ENCODE peak calls at places on chromosomes 12 and 14, in six cellular contexts. One of them, this sample, is unnamed.

GRCh38 chr14:99853206-99853605 is 60.0 kb downstream of the EML1 start:
- DNase-seq in heart left ventricle: peak; percentile 56
- DNase-seq in HepG2: no peak
- DNase-seq in lower leg skin: no peak
- DNase-seq in ovary: no peak
- DNase-seq in transverse colon: no peak
- DNase-seq in this sample: no peak

GRCh38 chr12:92503977-92504966 is 198.5 kb upstream of the PLEKHG7 start:
- DNase-seq in transverse colon: peak; percentile 25
- DNase-seq in lower leg skin: no peak
- DNase-seq in ovary: peak; percentile 37
- DNase-seq in HepG2: peak; percentile 45
- DNase-seq in heart left ventricle: peak; percentile 68
- DNase-seq in this sample: no peak

GRCh38 chr14:78010688-78011087 is 159.5 kb upstream of the NRXN3 start:
- DNase-seq in heart left ventricle: no peak
- DNase-seq in HepG2: no peak
- DNase-seq in ovary: no peak
- DNase-seq in transverse colon: no peak
- DNase-seq in lower leg skin: no peak
- DNase-seq in this sample: no peak

GRCh38 chr12:132395908-132396305 is 66.5 kb upstream of the GALNT9 start:
- DNase-seq in HepG2: no peak
- DNase-seq in heart left ventricle: no peak
- DNase-seq in lower leg skin: peak; percentile 84
- DNase-seq in transverse colon: no peak
- DNase-seq in ovary: peak; percentile 6
- DNase-seq in this sample: no peak

GRCh38 chr12:94942663-94943062 is 60.8 kb downstream of the NDUFA12 start:
- DNase-seq in lower leg skin: no peak
- DNase-seq in transverse colon: no peak
- DNase-seq in HepG2: no peak
- DNase-seq in heart left ventricle: no peak
- DNase-seq in ovary: no peak
- DNase-seq in this sample: no peak

GRCh38 chr14:99667821-99668220 is 16.3 kb upstream of the CYP46A1 start:
- DNase-seq in lower leg skin: no peak
- DNase-seq in heart left ventricle: no peak
- DNase-seq in transverse colon: no peak
- DNase-seq in HepG2: no peak
- DNase-seq in ovary: no peak
- DNase-seq in this sample: no peak

GRCh38 chr12:54882074-54882473 is 27.8 kb downstream of the MUCL1 start:
- DNase-seq in heart left ventricle: no peak
- DNase-seq in HepG2: no peak
- DNase-seq in ovary: no peak
- DNase-seq in lower leg skin: no peak
- DNase-seq in transverse colon: no peak
- DNase-seq in this sample: no peak

GRCh38 chr12:63779498-63780481 is at the start of gene RXYLT1:
- DNase-seq in HepG2: peak; percentile 48
- DNase-seq in transverse colon: peak; percentile 90
- DNase-seq in heart left ventricle: peak; percentile 89
- DNase-seq in lower leg skin: peak; percentile 96
- DNase-seq in ovary: peak; percentile 87
- DNase-seq in this sample: peak; percentile 88

GRCh38 chr12:63916561-63917476 is 72.3 kb downstream of the SRGAP1 start:
- DNase-seq in heart left ventricle: no peak
- DNase-seq in lower leg skin: no peak
- DNase-seq in ovary: no peak
- DNase-seq in HepG2: no peak
- DNase-seq in transverse colon: no peak
- DNase-seq in this sample: no peak

GRCh38 chr12:31929140-31929526 is 30.1 kb upstream of the RESF1 start:
- DNase-seq in transverse colon: no peak
- DNase-seq in heart left ventricle: no peak
- DNase-seq in lower leg skin: no peak
- DNase-seq in ovary: no peak
- DNase-seq in HepG2: no peak
- DNase-seq in this sample: no peak

GRCh38 chr12:50659690-50660424 is 104.0 kb upstream of the ATF1 start:
- DNase-seq in heart left ventricle: no peak
- DNase-seq in transverse colon: peak; percentile 19
- DNase-seq in HepG2: no peak
- DNase-seq in lower leg skin: no peak
- DNase-seq in ovary: no peak
- DNase-seq in this sample: no peak

GRCh38 chr12:105507311-105508035 is 177.0 kb downstream of the C12orf75 start:
- DNase-seq in HepG2: no peak
- DNase-seq in ovary: no peak
- DNase-seq in heart left ventricle: no peak
- DNase-seq in lower leg skin: no peak
- DNase-seq in transverse colon: no peak
- DNase-seq in this sample: no peak

GRCh38 chr12:121400332-121401139 is 618 bp downstream of the RNF34 start:
- DNase-seq in transverse colon: peak; percentile 52
- DNase-seq in ovary: no peak
- DNase-seq in heart left ventricle: peak; percentile 45
- DNase-seq in HepG2: peak; percentile 43
- DNase-seq in lower leg skin: peak; percentile 87
- DNase-seq in this sample: peak; percentile 69

DNA sequence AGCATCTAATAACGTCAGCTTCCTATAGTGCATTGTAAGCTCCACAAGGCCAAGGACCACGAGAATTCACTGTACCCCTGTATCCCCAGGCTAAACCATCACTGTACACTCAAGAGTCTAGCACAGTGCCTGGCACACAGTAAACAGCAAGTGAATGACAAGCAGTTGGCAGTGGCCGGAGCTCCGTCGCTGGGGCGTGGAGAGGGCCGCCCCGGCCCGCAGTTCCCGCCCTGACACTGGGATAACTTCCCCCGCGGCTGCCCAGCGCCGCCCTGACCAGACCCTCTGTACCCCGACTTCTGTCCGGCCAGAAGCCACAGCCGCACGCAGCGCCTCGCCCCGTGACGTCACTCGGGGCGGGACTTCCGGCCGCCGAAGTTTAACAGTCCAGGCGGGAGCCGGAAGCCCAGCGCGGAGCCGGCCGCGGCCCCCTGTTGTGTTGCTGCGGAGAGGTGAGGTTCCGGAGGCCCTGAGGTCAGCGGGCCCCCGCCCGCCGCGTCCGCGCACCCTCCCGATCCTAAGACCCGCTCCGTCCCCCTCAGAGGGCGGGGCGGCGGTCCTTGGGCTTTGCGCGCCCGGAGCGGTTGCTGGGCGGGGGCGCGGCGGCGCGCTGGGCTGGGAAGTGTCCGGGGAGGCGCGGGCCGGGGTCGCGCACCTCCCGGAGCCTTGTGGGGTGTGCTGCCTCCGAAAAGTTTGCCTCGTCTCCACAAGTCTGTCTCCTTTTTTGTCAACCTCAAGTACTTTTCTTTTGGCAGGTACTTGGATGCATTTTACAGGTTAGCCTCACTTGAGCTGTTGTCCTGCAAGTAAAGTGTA is at the start of gene NEDD1:
- DNase-seq in transverse colon: peak; percentile 89
- DNase-seq in heart left ventricle: peak; percentile 90
- DNase-seq in lower leg skin: peak; percentile 96
- DNase-seq in HepG2: peak; percentile 79
- DNase-seq in ovary: peak; percentile 85
- DNase-seq in this sample: peak; percentile 92
- TF ChIP-seq POLR2A in transverse colon: peak; percentile 74
- TF ChIP-seq POLR2A in heart left ventricle: peak; percentile 80
- TF ChIP-seq POLR2A in lower leg skin: no peak
- TF ChIP-seq POLR2A in HepG2: peak; percentile 35
- TF ChIP-seq POLR2A in ovary: peak; percentile 59
- TF ChIP-seq POLR2A in this sample: peak; percentile 80

GRCh38 chr12:7241404-7242005 is 52.0 kb downstream of the PEX5 start:
- DNase-seq in heart left ventricle: no peak
- DNase-seq in HepG2: no peak
- DNase-seq in lower leg skin: no peak
- DNase-seq in ovary: no peak
- DNase-seq in transverse colon: no peak
- DNase-seq in this sample: peak; percentile 81
- TF ChIP-seq POLR2A in heart left ventricle: no peak
- TF ChIP-seq POLR2A in HepG2: no peak
- TF ChIP-seq POLR2A in lower leg skin: no peak
- TF ChIP-seq POLR2A in ovary: no peak
- TF ChIP-seq POLR2A in transverse colon: no peak
- TF ChIP-seq POLR2A in this sample: no peak

GRCh38 chr12:39105111-39105510 is 199.7 kb upstream of the CPNE8 start:
- DNase-seq in heart left ventricle: no peak
- DNase-seq in transverse colon: no peak
- DNase-seq in HepG2: no peak
- DNase-seq in ovary: no peak
- DNase-seq in lower leg skin: no peak
- DNase-seq in this sample: no peak
- TF ChIP-seq POLR2A in heart left ventricle: no peak
- TF ChIP-seq POLR2A in transverse colon: no peak
- TF ChIP-seq POLR2A in HepG2: no peak
- TF ChIP-seq POLR2A in ovary: no peak
- TF ChIP-seq POLR2A in lower leg skin: no peak
- TF ChIP-seq POLR2A in this sample: no peak

DNA sequence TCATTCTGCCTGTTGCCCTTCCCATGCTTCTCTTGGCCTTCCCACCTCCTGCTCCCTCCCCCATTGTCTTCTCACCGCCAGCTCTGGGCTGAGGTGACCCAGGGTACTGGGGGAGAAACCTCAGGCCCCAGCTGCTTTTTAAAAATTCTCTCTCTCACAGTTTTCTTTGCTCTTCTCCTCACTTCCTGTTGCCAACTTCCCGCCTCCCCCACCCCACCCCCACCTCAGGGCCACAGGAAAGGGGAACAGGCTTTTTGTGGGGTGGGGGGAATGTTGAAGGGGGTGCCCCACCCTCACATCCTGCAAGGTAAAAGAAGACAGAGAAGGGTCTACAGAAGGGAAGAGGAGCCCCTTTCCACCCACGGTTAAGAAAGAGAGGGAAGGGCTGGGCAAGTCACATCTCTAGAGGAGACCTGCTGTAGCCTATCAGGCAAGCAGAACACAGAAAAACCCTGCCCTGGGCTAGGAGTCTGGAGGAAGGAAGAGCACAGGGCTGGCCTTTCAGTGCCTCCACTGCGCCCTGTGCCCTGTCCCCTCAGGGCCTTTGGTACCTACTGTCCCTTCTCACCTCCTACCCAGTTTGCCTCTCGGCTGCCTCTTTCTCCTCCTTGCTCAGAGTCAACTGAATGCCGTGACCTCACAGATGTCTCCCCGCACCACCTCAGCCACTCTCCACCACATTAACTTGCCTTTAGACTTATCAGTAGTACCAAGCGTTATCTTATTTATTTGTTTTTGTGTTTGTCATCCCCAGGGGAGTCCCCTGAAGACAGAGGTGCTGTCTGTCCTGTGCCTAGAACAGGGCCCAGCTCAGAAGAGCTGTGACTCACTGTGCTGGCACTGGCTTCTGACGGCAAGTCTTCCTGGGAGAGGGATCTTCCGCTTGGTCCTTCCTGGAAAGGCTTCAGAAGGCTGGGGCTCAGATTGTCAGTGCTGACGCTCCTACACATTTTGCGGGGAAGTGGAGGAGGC is 1.7 kb downstream of the ARHGAP9 start:
- DNase-seq in HepG2: no peak
- DNase-seq in ovary: no peak
- DNase-seq in heart left ventricle: peak; percentile 31
- DNase-seq in transverse colon: no peak
- DNase-seq in lower leg skin: no peak
- DNase-seq in this sample: no peak
- TF ChIP-seq POLR2A in HepG2: no peak
- TF ChIP-seq POLR2A in ovary: no peak
- TF ChIP-seq POLR2A in heart left ventricle: no peak
- TF ChIP-seq POLR2A in transverse colon: no peak
- TF ChIP-seq POLR2A in lower leg skin: no peak
- TF ChIP-seq POLR2A in this sample: no peak

GRCh38 chr14:88005978-88006851 is 1.3 kb downstream of the GPR65 start:
- DNase-seq in ovary: no peak
- DNase-seq in transverse colon: peak; percentile 30
- DNase-seq in lower leg skin: no peak
- DNase-seq in HepG2: no peak
- DNase-seq in heart left ventricle: no peak
- DNase-seq in this sample: peak; percentile 10
- TF ChIP-seq POLR2A in ovary: no peak
- TF ChIP-seq POLR2A in transverse colon: peak; percentile 19
- TF ChIP-seq POLR2A in lower leg skin: no peak
- TF ChIP-seq POLR2A in HepG2: no peak
- TF ChIP-seq POLR2A in heart left ventricle: no peak
- TF ChIP-seq POLR2A in this sample: peak; percentile 41

GRCh38 chr14:73645248-73645610 is 443 bp downstream of the DNAL1 start:
- DNase-seq in lower leg skin: no peak
- DNase-seq in transverse colon: no peak
- DNase-seq in heart left ventricle: no peak
- DNase-seq in HepG2: no peak
- DNase-seq in ovary: no peak
- DNase-seq in this sample: peak; percentile 36

GRCh38 chr14:73640796-73641195 is 4.0 kb upstream of the DNAL1 start:
- DNase-seq in heart left ventricle: no peak
- DNase-seq in ovary: no peak
- DNase-seq in HepG2: no peak
- DNase-seq in transverse colon: no peak
- DNase-seq in lower leg skin: no peak
- DNase-seq in this sample: no peak

GRCh38 chr14:73644531-73645247 is at the start of gene DNAL1:
- DNase-seq in transverse colon: peak; percentile 94
- DNase-seq in lower leg skin: peak; percentile 97
- DNase-seq in HepG2: peak; percentile 82
- DNase-seq in heart left ventricle: peak; percentile 95
- DNase-seq in ovary: peak; percentile 92
- DNase-seq in this sample: peak; percentile 91
- TF ChIP-seq POLR2A in transverse colon: peak; percentile 53
- TF ChIP-seq POLR2A in lower leg skin: no peak
- TF ChIP-seq POLR2A in HepG2: peak; percentile 77
- TF ChIP-seq POLR2A in heart left ventricle: peak; percentile 73
- TF ChIP-seq POLR2A in ovary: peak; percentile 61
- TF ChIP-seq POLR2A in this sample: peak; percentile 95

GRCh38 chr14:101291390-101291789 is 269.9 kb upstream of the DIO3 start:
- DNase-seq in transverse colon: no peak
- DNase-seq in ovary: no peak
- DNase-seq in lower leg skin: no peak
- DNase-seq in heart left ventricle: no peak
- DNase-seq in HepG2: no peak
- DNase-seq in this sample: no peak

GRCh38 chr14:101292448-101292847 is 268.8 kb upstream of the DIO3 start:
- DNase-seq in ovary: no peak
- DNase-seq in lower leg skin: no peak
- DNase-seq in transverse colon: no peak
- DNase-seq in HepG2: no peak
- DNase-seq in heart left ventricle: no peak
- DNase-seq in this sample: no peak

GRCh38 chr14:101290681-101291080 is 270.6 kb upstream of the DIO3 start:
- DNase-seq in ovary: no peak
- DNase-seq in lower leg skin: no peak
- DNase-seq in heart left ventricle: no peak
- DNase-seq in HepG2: no peak
- DNase-seq in transverse colon: no peak
- DNase-seq in this sample: no peak

GRCh38 chr14:101294136-101294535 is 267.2 kb upstream of the DIO3 start:
- DNase-seq in transverse colon: no peak
- DNase-seq in HepG2: no peak
- DNase-seq in lower leg skin: no peak
- DNase-seq in ovary: no peak
- DNase-seq in heart left ventricle: no peak
- DNase-seq in this sample: no peak

GRCh38 chr14:101293609-101294008 is 267.7 kb upstream of the DIO3 start:
- DNase-seq in lower leg skin: no peak
- DNase-seq in ovary: no peak
- DNase-seq in heart left ventricle: no peak
- DNase-seq in transverse colon: no peak
- DNase-seq in HepG2: no peak
- DNase-seq in this sample: no peak
- TF ChIP-seq POLR2A in lower leg skin: no peak
- TF ChIP-seq POLR2A in ovary: no peak
- TF ChIP-seq POLR2A in heart left ventricle: no peak
- TF ChIP-seq POLR2A in transverse colon: no peak
- TF ChIP-seq POLR2A in HepG2: no peak
- TF ChIP-seq POLR2A in this sample: no peak

GRCh38 chr14:68403191-68403781 is 389.6 kb downstream of the ZFP36L1 start:
- DNase-seq in HepG2: no peak
- DNase-seq in lower leg skin: no peak
- DNase-seq in ovary: no peak
- DNase-seq in heart left ventricle: no peak
- DNase-seq in transverse colon: no peak
- DNase-seq in this sample: no peak
- TF ChIP-seq POLR2A in HepG2: no peak
- TF ChIP-seq POLR2A in lower leg skin: no peak
- TF ChIP-seq POLR2A in ovary: no peak
- TF ChIP-seq POLR2A in heart left ventricle: no peak
- TF ChIP-seq POLR2A in transverse colon: no peak
- TF ChIP-seq POLR2A in this sample: no peak